ENCODE peak calls at places on chromosome 6, in four cellular contexts. One of them, this sample, is unnamed.
A peak's percentile ranks its signal among the peaks of the same experiment; 100 is the strongest.

GRCh38 chr6:105835373-105835772 is 250.8 kb upstream of the PRDM1 start:
- DNase-seq in NCI-H510A treated with DMSO at 0.1 percent for 48 hours: no peak
- DNase-seq in Kasumi-1: peak; percentile 35
- DNase-seq in stimulated activated CD4-positive, alpha-beta T cell treated with anti-CD3 and anti-CD28 coated beads, Interleukin-4, amount 100 ng/mL, for 48 hours: no peak
- DNase-seq in this sample: no peak

GRCh38 chr6:87093651-87094050 is 1.3 kb downstream of the CGA start:
- DNase-seq in NCI-H510A treated with DMSO at 0.1 percent for 48 hours: no peak
- DNase-seq in Kasumi-1: no peak
- DNase-seq in stimulated activated CD4-positive, alpha-beta T cell treated with anti-CD3 and anti-CD28 coated beads, Interleukin-4, amount 100 ng/mL, for 48 hours: no peak
- DNase-seq in this sample: no peak

GRCh38 chr6:21398741-21399140 is 194.8 kb upstream of the SOX4 start:
- DNase-seq in NCI-H510A treated with DMSO at 0.1 percent for 48 hours: no peak
- DNase-seq in stimulated activated CD4-positive, alpha-beta T cell treated with anti-CD3 and anti-CD28 coated beads, Interleukin-4, amount 100 ng/mL, for 48 hours: no peak
- DNase-seq in Kasumi-1: no peak
- DNase-seq in this sample: no peak

GRCh38 chr6:88166901-88167624 is 916 bp upstream of the CNR1 start:
- DNase-seq in Kasumi-1: no peak
- DNase-seq in NCI-H510A treated with DMSO at 0.1 percent for 48 hours: no peak
- DNase-seq in stimulated activated CD4-positive, alpha-beta T cell treated with anti-CD3 and anti-CD28 coated beads, Interleukin-4, amount 100 ng/mL, for 48 hours: peak; percentile 4
- DNase-seq in this sample: no peak

GRCh38 chr6:146905313-146905712 is 298.9 kb upstream of the STXBP5 start:
- DNase-seq in NCI-H510A treated with DMSO at 0.1 percent for 48 hours: no peak
- DNase-seq in stimulated activated CD4-positive, alpha-beta T cell treated with anti-CD3 and anti-CD28 coated beads, Interleukin-4, amount 100 ng/mL, for 48 hours: no peak
- DNase-seq in Kasumi-1: no peak
- DNase-seq in this sample: no peak

GRCh38 chr6:18406955-18407738 is 20.0 kb downstream of the RNF144B start:
- DNase-seq in Kasumi-1: no peak
- DNase-seq in NCI-H510A treated with DMSO at 0.1 percent for 48 hours: no peak
- DNase-seq in stimulated activated CD4-positive, alpha-beta T cell treated with anti-CD3 and anti-CD28 coated beads, Interleukin-4, amount 100 ng/mL, for 48 hours: no peak
- DNase-seq in this sample: no peak

GRCh38 chr6:33925869-33926268 is 122.1 kb upstream of the MLN start:
- DNase-seq in NCI-H510A treated with DMSO at 0.1 percent for 48 hours: no peak
- DNase-seq in stimulated activated CD4-positive, alpha-beta T cell treated with anti-CD3 and anti-CD28 coated beads, Interleukin-4, amount 100 ng/mL, for 48 hours: no peak
- DNase-seq in Kasumi-1: no peak
- DNase-seq in this sample: no peak

GRCh38 chr6:134519456-134519855 is 201.5 kb upstream of the SGK1 start:
- DNase-seq in NCI-H510A treated with DMSO at 0.1 percent for 48 hours: no peak
- DNase-seq in Kasumi-1: peak; percentile 77
- DNase-seq in stimulated activated CD4-positive, alpha-beta T cell treated with anti-CD3 and anti-CD28 coated beads, Interleukin-4, amount 100 ng/mL, for 48 hours: no peak
- DNase-seq in this sample: peak; percentile 62